ENCODE peak calls at places on chromosomes 16 and 17, in four cellular contexts. P is tibial artery; T is CD8-positive, alpha-beta T cell; A is AG04450. Z is an unnamed sample. For H3K27me3, the result is how much of the 10 kb centered on the place peaks cover.

GRCh38 chr16:83682126-83682857 is 125.5 kb upstream of the HSBP1 start:
- DNase-seq in A (no peak), P (no peak), T (no peak), Z (no peak)

GRCh38 chr17:82243648-82244412 is 15.0 kb downstream of the SLC16A3 start:
- DNase-seq in A (no peak), T (no peak), P (no peak), Z (no peak)

GRCh38 chr16:65895906-65896305 is 470.6 kb upstream of the CDH5 start:
- DNase-seq in T (no peak), A (no peak), P (no peak), Z (no peak)

GRCh38 chr17:82276951-82277350 is 3.5 kb upstream of the CSNK1D start:
- DNase-seq in T (no peak), A (no peak), P (no peak), Z (no peak)

GRCh38 chr17:50346313-50347086 is 574 bp downstream of the XYLT2 start:
- DNase-seq in A (no peak), T (no peak), P (no peak), Z (no peak)

GRCh38 chr17:36008998-36009665 is 7.8 kb upstream of the CCL15 start:
- DNase-seq in P (no peak), A (peak), T (no peak), Z (no peak)

GRCh38 chr16:68668266-68668665 is 23.2 kb downstream of the CDH3 start:
- DNase-seq in P (no peak), A (no peak), T (no peak), Z (peak)

GRCh38 chr16:83005653-83006160 is 378.9 kb downstream of the CDH13 start:
- DNase-seq in P (no peak), T (no peak), A (no peak), Z (no peak)

GRCh38 chr16:49952386-49952785 is 72.6 kb upstream of the CNEP1R1 start:
- DNase-seq in P (no peak), T (no peak), A (no peak), Z (no peak)

GRCh38 chr16:1172651-1173050 is 19.7 kb downstream of the CACNA1H start:
- DNase-seq in A (no peak), T (no peak), P (no peak), Z (no peak)

GRCh38 chr17:6480325-6480675 is 36.0 kb downstream of the PIMREG start:
- DNase-seq in P (no peak), A (no peak), T (no peak), Z (no peak)

GRCh38 chr17:77129568-77130301 is 11.0 kb upstream of the SEC14L1 start:
- DNase-seq in A (no peak), T (no peak), P (no peak), Z (no peak)

GRCh38 chr17:28898261-28898955 is 875 bp upstream of the FLOT2 start:
- DNase-seq in T (no peak), P (no peak), A (no peak), Z (no peak)
- H3K4me3 ChIP-seq in T (peak), P (peak), A (peak), Z (no peak)

GRCh38 chr16:84749072-84749471 is 49.3 kb downstream of the USP10 start:
- DNase-seq in T (no peak), A (no peak), P (no peak), Z (no peak)
- TF ChIP-seq CTCF in T (no peak), A (peak), P (no peak), Z (no peak)

GRCh38 chr16:54291981-54292487 is 5.4 kb upstream of the IRX3 start:
- DNase-seq in T (no peak), A (no peak), P (no peak), Z (no peak)
- H3K27me3 ChIP-seq in T (under half), A (half or more), P (under half), Z (under half)

DNA sequence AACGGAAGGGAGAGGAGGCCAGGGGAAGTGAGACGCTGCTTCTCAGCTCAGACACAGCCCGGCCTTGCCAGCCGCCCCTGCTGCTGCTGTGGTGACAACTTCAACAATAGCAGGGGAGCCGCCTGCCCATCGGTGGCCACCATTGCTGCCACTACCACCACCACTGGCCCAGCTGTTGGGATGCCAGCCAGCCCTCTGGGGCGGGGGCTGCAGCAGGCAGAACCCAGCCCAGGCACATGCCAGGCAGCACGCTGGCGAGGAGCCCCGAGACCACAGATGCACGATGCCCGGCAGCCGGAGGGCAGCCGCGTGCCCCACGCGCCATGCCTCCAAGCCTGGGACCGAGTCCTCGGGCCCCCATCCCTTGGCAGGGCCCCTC is 7.3 kb downstream of the DOK4 start:
- DNase-seq in P (no peak), T (no peak), A (no peak), Z (no peak)
- H3K4me3 ChIP-seq in P (peak), T (no peak), A (peak), Z (peak)